ENCODE peak calls at places on chromosome 1, in seven cellular contexts. K is BE2C, B is uterus, H is H9, E is cardiac muscle cell, Y is tibial artery, P is PC-9. Z is an unnamed sample.

GRCh38 chr1:42267904-42268303 is 67.1 kb downstream of the FOXJ3 start:
- DNase-seq in K (no peak), B (no peak), H (no peak), E (no peak), Y (no peak), P (no peak), Z (no peak)

GRCh38 chr1:17984510-17985085 is 123.0 kb upstream of the IGSF21 start:
- DNase-seq in K (peak; percentile 42), B (no peak), H (peak; percentile 51), E (peak; percentile 47), Y (no peak), P (no peak), Z (no peak)

GRCh38 chr1:192763756-192764155 is 45.1 kb upstream of the RGS2 start:
- DNase-seq in K (no peak), B (no peak), H (no peak), E (no peak), Y (no peak), P (no peak), Z (no peak)

GRCh38 chr1:198755715-198756114 is 116.9 kb downstream of the PTPRC start:
- DNase-seq in K (no peak), B (no peak), H (no peak), E (no peak), Y (no peak), P (no peak), Z (no peak)

GRCh38 chr1:40789675-40790430 is 6.3 kb downstream of the KCNQ4 start:
- DNase-seq in K (no peak), B (no peak), H (no peak), E (no peak), Y (no peak), P (no peak), Z (no peak)

GRCh38 chr1:201319631-201320030 is 36.3 kb downstream of the PKP1 start:
- DNase-seq in K (no peak), B (no peak), H (no peak), E (no peak), Y (no peak), P (no peak), Z (no peak)

GRCh38 chr1:83769594-83770321 is 229.2 kb downstream of the TTLL7 start:
- DNase-seq in K (no peak), B (no peak), H (no peak), E (no peak), Y (no peak), P (no peak), Z (no peak)

GRCh38 chr1:207824691-207825090 is 72.8 kb downstream of the CD46 start:
- DNase-seq in K (no peak), B (peak; percentile 68), H (no peak), E (no peak), Y (peak; percentile 79), P (no peak), Z (no peak)

GRCh38 chr1:159339517-159339916 is 37.4 kb downstream of the FCER1A start:
- DNase-seq in K (no peak), B (no peak), H (no peak), E (no peak), Y (no peak), P (no peak), Z (no peak)

GRCh38 chr1:20080441-20081330 is 10.7 kb downstream of the PLA2G5 start:
- DNase-seq in K (no peak), B (no peak), H (no peak), E (no peak), Y (no peak), P (no peak), Z (no peak)

GRCh38 chr1:6249732-6250689 is 6.0 kb downstream of the HES3 start:
- DNase-seq in K (no peak), B (no peak), H (no peak), E (no peak), Y (no peak), P (no peak), Z (no peak)

GRCh38 chr1:31702836-31703404 is 897 bp downstream of the COL16A1 start:
- DNase-seq in K (no peak), B (no peak), H (no peak), E (no peak), Y (no peak), P (no peak), Z (no peak)

GRCh38 chr1:52978045-52978444 is 51.0 kb downstream of the SCP2 start:
- DNase-seq in K (no peak), B (no peak), H (no peak), E (no peak), Y (no peak), P (no peak), Z (no peak)

GRCh38 chr1:86998727-86999126 is 84.3 kb downstream of the HS2ST1 start:
- DNase-seq in K (no peak), B (no peak), H (no peak), E (no peak), Y (no peak), P (no peak), Z (no peak)

GRCh38 chr1:26530898-26531598 is 1.5 kb downstream of the RPS6KA1 start:
- DNase-seq in K (no peak), B (no peak), H (peak; percentile 94), E (peak; percentile 65), Y (no peak), P (peak; percentile 93), Z (no peak)

GRCh38 chr1:234481771-234482170 is 2.8 kb upstream of the TARBP1 start:
- DNase-seq in K (no peak), B (no peak), H (no peak), E (no peak), Y (no peak), P (no peak), Z (no peak)

GRCh38 chr1:92310185-92310597 is 11.3 kb downstream of the RPAP2 start:
- DNase-seq in K (no peak), B (no peak), H (no peak), E (peak; percentile 39), Y (no peak), P (peak; percentile 45), Z (no peak)

GRCh38 chr1:184113251-184113650 is 61.7 kb downstream of the TSEN15 start:
- DNase-seq in K (no peak), B (no peak), H (no peak), E (peak; percentile 28), Y (no peak), P (no peak), Z (no peak)

GRCh38 chr1:24236170-24237045 is 49.3 kb upstream of the IFNLR1 start:
- DNase-seq in K (no peak), B (peak; percentile 72), H (peak; percentile 43), E (no peak), Y (no peak), P (peak; percentile 83), Z (no peak)

GRCh38 chr1:14115976-14116375 is 416.0 kb downstream of the PRDM2 start:
- DNase-seq in K (no peak), B (no peak), H (no peak), E (no peak), Y (no peak), P (no peak), Z (no peak)

GRCh38 chr1:14111121-14111520 is 411.1 kb downstream of the PRDM2 start:
- DNase-seq in K (no peak), B (no peak), H (peak; percentile 25), E (no peak), Y (no peak), P (no peak), Z (no peak)

GRCh38 chr1:14112613-14113012 is 412.6 kb downstream of the PRDM2 start:
- DNase-seq in K (no peak), B (no peak), H (no peak), E (no peak), Y (no peak), P (no peak), Z (no peak)

GRCh38 chr1:14113271-14113670 is 413.3 kb downstream of the PRDM2 start:
- DNase-seq in K (no peak), B (no peak), H (no peak), E (no peak), Y (no peak), P (no peak), Z (no peak)

GRCh38 chr1:14113841-14114567 is 414.0 kb downstream of the PRDM2 start:
- DNase-seq in K (peak; percentile 33), B (no peak), H (peak; percentile 88), E (peak; percentile 73), Y (no peak), P (no peak), Z (no peak)
- TF ChIP-seq CTCF in K (peak; percentile 55), B (peak; percentile 40), H (peak; percentile 88), E (peak; percentile 64), Y (peak; percentile 17), P (no peak), Z (no peak)

GRCh38 chr1:152247316-152247715 is 23.3 kb upstream of the HRNR start:
- DNase-seq in K (no peak), B (no peak), H (no peak), E (no peak), Y (no peak), P (no peak), Z (no peak)
- H3K9me3 ChIP-seq in K (no peaks in the 10 kb centered on the region), B (no peaks in the 10 kb centered on the region), H (peaks cover 89% of the 10 kb centered on the region), E (no peaks in the 10 kb centered on the region), Y (no peaks in the 10 kb centered on the region), P (no peaks in the 10 kb centered on the region), Z (no peaks in the 10 kb centered on the region)

GRCh38 chr1:107061886-107062285 is 5.4 kb downstream of the PRMT6 start:
- DNase-seq in K (no peak), B (no peak), H (no peak), E (no peak), Y (no peak), P (no peak), Z (no peak)

GRCh38 chr1:107051266-107051665 is 5.2 kb upstream of the PRMT6 start:
- DNase-seq in K (no peak), B (no peak), H (no peak), E (no peak), Y (no peak), P (no peak), Z (no peak)

GRCh38 chr1:107057197-107058133 is 991 bp downstream of the PRMT6 start:
- DNase-seq in K (peak; percentile 90), B (peak; percentile 37), H (peak; percentile 70), E (peak; percentile 79), Y (peak; percentile 77), P (peak; percentile 41), Z (peak; percentile 5)

GRCh38 chr1:107058245-107059032 is 2.0 kb downstream of the PRMT6 start:
- DNase-seq in K (no peak), B (no peak), H (no peak), E (no peak), Y (no peak), P (peak; percentile 32), Z (no peak)

DNA sequence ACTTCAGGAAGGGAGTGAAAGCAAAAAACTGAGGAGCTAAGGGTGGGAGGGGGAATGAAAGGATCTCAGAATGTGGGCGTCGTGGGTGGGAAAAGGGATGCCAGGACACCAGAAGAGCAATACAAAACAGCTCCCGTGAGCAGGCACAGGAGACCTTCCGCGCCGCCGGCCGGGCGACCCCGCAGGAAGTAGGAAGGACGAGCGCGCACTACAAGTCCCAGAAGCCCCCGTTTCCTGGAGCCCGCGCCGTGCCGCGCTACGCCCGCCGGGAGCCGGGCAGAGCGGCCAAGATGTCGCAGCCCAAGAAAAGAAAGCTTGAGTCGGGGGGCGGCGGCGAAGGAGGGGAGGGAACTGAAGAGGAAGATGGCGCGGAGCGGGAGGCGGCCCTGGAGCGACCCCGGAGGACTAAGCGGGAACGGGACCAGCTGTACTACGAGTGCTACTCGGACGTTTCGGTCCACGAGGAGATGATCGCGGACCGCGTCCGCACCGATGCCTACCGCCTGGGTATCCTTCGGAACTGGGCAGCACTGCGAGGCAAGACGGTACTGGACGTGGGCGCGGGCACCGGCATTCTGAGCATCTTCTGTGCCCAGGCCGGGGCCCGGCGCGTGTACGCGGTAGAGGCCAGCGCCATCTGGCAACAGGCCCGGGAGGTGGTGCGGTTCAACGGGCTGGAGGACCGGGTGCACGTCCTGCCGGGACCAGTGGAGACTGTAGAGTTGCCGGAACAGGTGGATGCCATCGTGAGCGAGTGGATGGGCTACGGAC is at the start of gene PRMT6:
- DNase-seq in K (peak; percentile 92), B (peak; percentile 81), H (peak; percentile 87), E (peak; percentile 90), Y (peak; percentile 86), P (peak; percentile 61), Z (peak; percentile 22)
- TF ChIP-seq CTCF in K (no peak), B (no peak), H (no peak), E (no peak), Y (no peak), P (peak; percentile 16), Z (no peak)

GRCh38 chr1:68777850-68778249 is 281.0 kb upstream of the DEPDC1 start:
- DNase-seq in K (no peak), B (no peak), H (no peak), E (no peak), Y (no peak), P (no peak), Z (no peak)
- H3K9me3 ChIP-seq in K (no peaks in the 10 kb centered on the region), B (no peaks in the 10 kb centered on the region), H (no peaks in the 10 kb centered on the region), E (no peaks in the 10 kb centered on the region), Y (peaks cover 5% of the 10 kb centered on the region), P (peaks cover 12% of the 10 kb centered on the region), Z (peaks cover 4% of the 10 kb centered on the region)

Z was measured in thoracic aorta.